ENCODE peak calls at places on chromosomes 6 and 20, in ten cellular contexts. One of them, this sample, is unnamed.

GRCh38 chr6:12866422-12867029 is 150.0 kb downstream of the PHACTR1 start:
- DNase-seq in tibial nerve: no peak
- DNase-seq in HFFc6: no peak
- DNase-seq in NB4: no peak
- DNase-seq in astrocyte of the spinal cord: no peak
- DNase-seq in AG10803: no peak
- DNase-seq in upper lobe of right lung: no peak
- DNase-seq in endothelial cell: no peak
- DNase-seq in endodermal cell: no peak
- DNase-seq in WERI-Rb-1: no peak
- DNase-seq in this sample: no peak

GRCh38 chr6:66655420-66655819 is 948.4 kb upstream of the EYS start:
- DNase-seq in WERI-Rb-1: no peak
- DNase-seq in astrocyte of the spinal cord: no peak
- DNase-seq in HFFc6: no peak
- DNase-seq in NB4: no peak
- DNase-seq in endodermal cell: no peak
- DNase-seq in upper lobe of right lung: no peak
- DNase-seq in endothelial cell: no peak
- DNase-seq in AG10803: no peak
- DNase-seq in tibial nerve: no peak
- DNase-seq in this sample: no peak

GRCh38 chr6:133646021-133646682 is 242.8 kb upstream of the TCF21 start:
- DNase-seq in endothelial cell: no peak
- DNase-seq in endodermal cell: no peak
- DNase-seq in NB4: no peak
- DNase-seq in AG10803: peak
- DNase-seq in upper lobe of right lung: no peak
- DNase-seq in WERI-Rb-1: no peak
- DNase-seq in HFFc6: peak
- DNase-seq in tibial nerve: no peak
- DNase-seq in astrocyte of the spinal cord: peak
- DNase-seq in this sample: no peak

GRCh38 chr6:74534485-74535211 is 671.2 kb downstream of the COL12A1 start:
- DNase-seq in AG10803: peak
- DNase-seq in tibial nerve: peak
- DNase-seq in endothelial cell: no peak
- DNase-seq in endodermal cell: no peak
- DNase-seq in astrocyte of the spinal cord: peak
- DNase-seq in upper lobe of right lung: no peak
- DNase-seq in HFFc6: no peak
- DNase-seq in NB4: no peak
- DNase-seq in WERI-Rb-1: no peak
- DNase-seq in this sample: no peak

GRCh38 chr6:3444276-3445088 is 12.4 kb downstream of the SLC22A23 start:
- DNase-seq in WERI-Rb-1: peak
- DNase-seq in tibial nerve: no peak
- DNase-seq in NB4: no peak
- DNase-seq in astrocyte of the spinal cord: no peak
- DNase-seq in endothelial cell: no peak
- DNase-seq in endodermal cell: peak
- DNase-seq in upper lobe of right lung: no peak
- DNase-seq in HFFc6: no peak
- DNase-seq in AG10803: no peak
- DNase-seq in this sample: no peak

GRCh38 chr6:16136536-16137450 is 7.9 kb downstream of the MYLIP start:
- DNase-seq in HFFc6: peak
- DNase-seq in tibial nerve: no peak
- DNase-seq in NB4: peak
- DNase-seq in endothelial cell: no peak
- DNase-seq in upper lobe of right lung: no peak
- DNase-seq in astrocyte of the spinal cord: peak
- DNase-seq in endodermal cell: no peak
- DNase-seq in AG10803: peak
- DNase-seq in WERI-Rb-1: no peak
- DNase-seq in this sample: no peak

GRCh38 chr6:170143401-170144150 is 147.3 kb downstream of the DLL1 start:
- DNase-seq in WERI-Rb-1: no peak
- DNase-seq in upper lobe of right lung: peak
- DNase-seq in AG10803: no peak
- DNase-seq in endodermal cell: peak
- DNase-seq in astrocyte of the spinal cord: no peak
- DNase-seq in endothelial cell: no peak
- DNase-seq in NB4: no peak
- DNase-seq in HFFc6: no peak
- DNase-seq in tibial nerve: no peak
- DNase-seq in this sample: no peak

GRCh38 chr6:154295733-154296132 is 60.9 kb downstream of the IPCEF1 start:
- DNase-seq in WERI-Rb-1: no peak
- DNase-seq in endothelial cell: no peak
- DNase-seq in NB4: no peak
- DNase-seq in HFFc6: no peak
- DNase-seq in endodermal cell: no peak
- DNase-seq in tibial nerve: no peak
- DNase-seq in astrocyte of the spinal cord: no peak
- DNase-seq in AG10803: no peak
- DNase-seq in upper lobe of right lung: no peak
- DNase-seq in this sample: no peak

GRCh38 chr6:98833101-98834059 is 994 bp upstream of the POU3F2 start:
- DNase-seq in tibial nerve: no peak
- DNase-seq in WERI-Rb-1: peak
- DNase-seq in HFFc6: peak
- DNase-seq in upper lobe of right lung: peak
- DNase-seq in astrocyte of the spinal cord: peak
- DNase-seq in NB4: peak
- DNase-seq in endothelial cell: peak
- DNase-seq in endodermal cell: peak
- DNase-seq in AG10803: peak
- DNase-seq in this sample: peak

DNA sequence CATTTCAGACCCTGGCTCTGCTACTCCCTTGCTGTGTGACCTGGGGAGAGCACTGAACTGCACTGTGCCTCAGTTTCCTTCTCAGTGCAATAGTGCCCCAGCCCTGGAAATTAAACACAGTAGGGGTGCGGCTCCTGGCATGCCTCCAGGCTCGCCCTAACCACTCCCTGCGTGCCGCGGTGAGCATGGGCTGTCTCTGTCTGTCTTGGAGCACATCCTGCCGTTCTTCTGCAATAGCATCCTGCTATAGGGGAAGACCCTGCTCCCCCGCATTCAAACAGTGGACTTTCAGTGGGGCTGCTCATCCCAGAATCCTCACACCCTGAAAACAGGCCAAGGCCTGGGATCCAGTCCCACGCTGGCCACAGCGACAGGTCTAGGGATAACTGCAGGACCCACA is 129.5 kb downstream of the FOXC1 start:
- DNase-seq in NB4: no peak
- DNase-seq in WERI-Rb-1: no peak
- DNase-seq in endothelial cell: no peak
- DNase-seq in AG10803: no peak
- DNase-seq in upper lobe of right lung: no peak
- DNase-seq in HFFc6: no peak
- DNase-seq in endodermal cell: no peak
- DNase-seq in astrocyte of the spinal cord: no peak
- DNase-seq in tibial nerve: no peak
- DNase-seq in this sample: no peak
- TF ChIP-seq CTCF in NB4: no peak
- TF ChIP-seq CTCF in WERI-Rb-1: no peak
- TF ChIP-seq CTCF in endothelial cell: no peak
- TF ChIP-seq CTCF in AG10803: no peak
- TF ChIP-seq CTCF in upper lobe of right lung: no peak
- TF ChIP-seq CTCF in HFFc6: no peak
- TF ChIP-seq CTCF in endodermal cell: no peak
- TF ChIP-seq CTCF in astrocyte of the spinal cord: no peak
- TF ChIP-seq CTCF in tibial nerve: no peak
- TF ChIP-seq CTCF in this sample: no peak

GRCh38 chr20:2237059-2237458 is 58.7 kb upstream of the TGM3 start:
- DNase-seq in WERI-Rb-1: no peak
- DNase-seq in AG10803: peak
- DNase-seq in HFFc6: peak
- DNase-seq in endodermal cell: peak
- DNase-seq in tibial nerve: peak
- DNase-seq in endothelial cell: no peak
- DNase-seq in NB4: peak
- DNase-seq in upper lobe of right lung: no peak
- DNase-seq in astrocyte of the spinal cord: peak
- DNase-seq in this sample: no peak
- TF ChIP-seq CTCF in WERI-Rb-1: no peak
- TF ChIP-seq CTCF in AG10803: peak
- TF ChIP-seq CTCF in HFFc6: peak
- TF ChIP-seq CTCF in endodermal cell: peak
- TF ChIP-seq CTCF in tibial nerve: peak
- TF ChIP-seq CTCF in endothelial cell: no peak
- TF ChIP-seq CTCF in NB4: peak
- TF ChIP-seq CTCF in upper lobe of right lung: no peak
- TF ChIP-seq CTCF in astrocyte of the spinal cord: peak
- TF ChIP-seq CTCF in this sample: no peak

GRCh38 chr6:90274481-90275030 is 22.1 kb downstream of the BACH2 start:
- DNase-seq in HFFc6: no peak
- DNase-seq in AG10803: no peak
- DNase-seq in NB4: no peak
- DNase-seq in upper lobe of right lung: no peak
- DNase-seq in astrocyte of the spinal cord: no peak
- DNase-seq in endodermal cell: no peak
- DNase-seq in tibial nerve: no peak
- DNase-seq in endothelial cell: no peak
- DNase-seq in WERI-Rb-1: no peak
- DNase-seq in this sample: no peak
- TF ChIP-seq CTCF in HFFc6: no peak
- TF ChIP-seq CTCF in AG10803: no peak
- TF ChIP-seq CTCF in NB4: no peak
- TF ChIP-seq CTCF in upper lobe of right lung: no peak
- TF ChIP-seq CTCF in astrocyte of the spinal cord: no peak
- TF ChIP-seq CTCF in endodermal cell: peak
- TF ChIP-seq CTCF in tibial nerve: no peak
- TF ChIP-seq CTCF in endothelial cell: no peak
- TF ChIP-seq CTCF in WERI-Rb-1: peak
- TF ChIP-seq CTCF in this sample: no peak

DNA sequence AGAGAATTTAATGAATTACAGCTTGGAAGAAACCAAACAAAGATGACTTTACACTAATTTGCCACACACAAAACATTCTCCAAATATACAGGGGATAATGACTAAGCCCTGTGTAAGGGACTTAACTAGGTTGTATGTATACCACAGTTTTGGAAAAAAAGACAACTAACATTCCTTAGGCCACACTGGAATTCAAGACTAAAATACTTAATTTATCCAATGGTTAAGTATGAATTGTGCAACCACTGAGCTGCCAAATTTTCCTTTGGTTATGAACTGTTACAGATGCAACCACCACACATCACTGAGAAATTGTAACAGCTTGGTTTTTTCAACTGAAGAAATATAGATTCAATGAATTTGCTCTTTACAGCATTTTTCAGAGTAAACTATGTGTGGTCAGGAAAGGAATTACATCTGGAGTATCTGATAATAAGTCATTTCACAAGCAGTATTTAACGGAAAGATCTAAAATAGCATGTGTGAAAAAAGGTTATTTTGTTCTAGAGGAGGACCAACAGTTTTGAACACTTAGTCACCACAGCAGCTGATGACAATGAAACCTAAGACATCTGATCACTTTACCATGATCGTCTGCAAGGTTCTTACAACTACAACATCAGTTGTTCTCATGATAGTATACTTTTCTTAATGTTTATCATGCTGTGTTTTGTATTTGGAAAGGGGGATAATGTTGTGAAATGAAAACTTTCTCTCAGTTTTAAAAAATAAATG is 318.8 kb downstream of the BCKDHB start:
- DNase-seq in upper lobe of right lung: no peak
- DNase-seq in AG10803: peak
- DNase-seq in HFFc6: peak
- DNase-seq in NB4: no peak
- DNase-seq in astrocyte of the spinal cord: peak
- DNase-seq in endodermal cell: no peak
- DNase-seq in tibial nerve: no peak
- DNase-seq in endothelial cell: no peak
- DNase-seq in WERI-Rb-1: no peak
- DNase-seq in this sample: no peak
- TF ChIP-seq CTCF in upper lobe of right lung: peak
- TF ChIP-seq CTCF in AG10803: peak
- TF ChIP-seq CTCF in HFFc6: peak
- TF ChIP-seq CTCF in NB4: no peak
- TF ChIP-seq CTCF in astrocyte of the spinal cord: peak
- TF ChIP-seq CTCF in endodermal cell: no peak
- TF ChIP-seq CTCF in tibial nerve: no peak
- TF ChIP-seq CTCF in endothelial cell: no peak
- TF ChIP-seq CTCF in WERI-Rb-1: no peak
- TF ChIP-seq CTCF in this sample: no peak

GRCh38 chr6:158819213-158819976 is at the start of gene EZR:
- DNase-seq in HFFc6: peak
- DNase-seq in endodermal cell: peak
- DNase-seq in AG10803: peak
- DNase-seq in tibial nerve: peak
- DNase-seq in astrocyte of the spinal cord: peak
- DNase-seq in upper lobe of right lung: peak
- DNase-seq in WERI-Rb-1: peak
- DNase-seq in endothelial cell: peak
- DNase-seq in NB4: peak
- DNase-seq in this sample: peak
- TF ChIP-seq CTCF in HFFc6: peak
- TF ChIP-seq CTCF in endodermal cell: peak
- TF ChIP-seq CTCF in AG10803: no peak
- TF ChIP-seq CTCF in tibial nerve: peak
- TF ChIP-seq CTCF in astrocyte of the spinal cord: no peak
- TF ChIP-seq CTCF in upper lobe of right lung: no peak
- TF ChIP-seq CTCF in WERI-Rb-1: peak
- TF ChIP-seq CTCF in endothelial cell: no peak
- TF ChIP-seq CTCF in NB4: no peak
- TF ChIP-seq CTCF in this sample: no peak

GRCh38 chr20:52001999-52002666 is 189.4 kb downstream of the ZFP64 start:
- DNase-seq in endodermal cell: no peak
- DNase-seq in WERI-Rb-1: no peak
- DNase-seq in HFFc6: no peak
- DNase-seq in AG10803: no peak
- DNase-seq in upper lobe of right lung: no peak
- DNase-seq in astrocyte of the spinal cord: no peak
- DNase-seq in NB4: no peak
- DNase-seq in tibial nerve: no peak
- DNase-seq in endothelial cell: peak
- DNase-seq in this sample: no peak
- TF ChIP-seq CTCF in endodermal cell: peak
- TF ChIP-seq CTCF in WERI-Rb-1: no peak
- TF ChIP-seq CTCF in HFFc6: peak
- TF ChIP-seq CTCF in AG10803: peak
- TF ChIP-seq CTCF in upper lobe of right lung: no peak
- TF ChIP-seq CTCF in astrocyte of the spinal cord: peak
- TF ChIP-seq CTCF in NB4: no peak
- TF ChIP-seq CTCF in tibial nerve: no peak
- TF ChIP-seq CTCF in endothelial cell: peak
- TF ChIP-seq CTCF in this sample: peak

DNA sequence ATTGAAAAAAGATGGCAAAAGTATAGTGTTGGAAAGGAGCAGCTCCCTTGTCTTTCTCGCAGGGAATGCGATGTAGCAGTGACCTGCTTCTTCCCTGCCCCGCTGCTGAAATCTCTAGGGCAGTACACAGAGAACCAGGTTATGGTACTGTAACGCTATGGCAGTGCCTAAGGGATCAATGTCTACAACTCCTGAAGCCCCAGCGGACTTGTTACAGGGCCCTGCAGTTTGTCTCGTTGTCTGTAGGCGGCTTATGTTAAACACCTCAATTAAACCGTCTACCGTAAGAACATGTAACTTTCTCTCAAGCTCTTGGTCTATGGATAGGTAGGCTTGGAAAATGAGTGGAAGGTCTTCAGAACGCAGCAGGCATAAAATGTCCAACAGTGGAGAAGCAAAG is 44.8 kb upstream of the SLC17A4 start:
- DNase-seq in endodermal cell: no peak
- DNase-seq in astrocyte of the spinal cord: no peak
- DNase-seq in WERI-Rb-1: no peak
- DNase-seq in HFFc6: no peak
- DNase-seq in AG10803: no peak
- DNase-seq in NB4: no peak
- DNase-seq in tibial nerve: no peak
- DNase-seq in upper lobe of right lung: no peak
- DNase-seq in endothelial cell: no peak
- DNase-seq in this sample: no peak
- TF ChIP-seq CTCF in endodermal cell: peak
- TF ChIP-seq CTCF in astrocyte of the spinal cord: no peak
- TF ChIP-seq CTCF in WERI-Rb-1: no peak
- TF ChIP-seq CTCF in HFFc6: no peak
- TF ChIP-seq CTCF in AG10803: no peak
- TF ChIP-seq CTCF in NB4: no peak
- TF ChIP-seq CTCF in tibial nerve: no peak
- TF ChIP-seq CTCF in upper lobe of right lung: no peak
- TF ChIP-seq CTCF in endothelial cell: no peak
- TF ChIP-seq CTCF in this sample: no peak

This sample was measured in glutamatergic neuron.